ENCODE peak calls at places on chromosomes 1 and 21, in six cellular contexts. A is PC-9, Z is heart right ventricle, X is AG09309, M is tibial nerve, D is ovary. F is an unnamed sample.

GRCh38 chr1:88434836-88435235 is 249.2 kb upstream of the PKN2 start:
- DNase-seq in X (no peak), Z (no peak), A (no peak), M (no peak), D (no peak), F (no peak)

GRCh38 chr1:172647987-172648386 is 10.9 kb upstream of the FASLG start:
- DNase-seq in D (no peak), M (no peak), X (no peak), Z (no peak), A (no peak), F (no peak)

GRCh38 chr1:114216431-114217173 is 62.9 kb upstream of the SYT6 start:
- DNase-seq in A (no peak), D (no peak), Z (no peak), M (no peak), X (no peak), F (no peak)

GRCh38 chr1:212916395-212917133 is 33.8 kb upstream of the VASH2 start:
- DNase-seq in Z (peak; percentile 42), A (no peak), D (no peak), M (no peak), X (no peak), F (no peak)

GRCh38 chr1:34988147-34988546 is 3.0 kb upstream of the TMEM35B start:
- DNase-seq in Z (no peak), A (no peak), M (no peak), D (no peak), X (no peak), F (no peak)

GRCh38 chr1:67629370-67630075 is 55.5 kb upstream of the GADD45A start:
- DNase-seq in M (no peak), D (no peak), A (no peak), X (no peak), Z (no peak), F (no peak)

GRCh38 chr1:168966217-168966616 is 140.3 kb upstream of the ATP1B1 start:
- DNase-seq in M (no peak), D (no peak), A (no peak), X (no peak), Z (no peak), F (no peak)

GRCh38 chr1:216630532-216630931 is 92.7 kb downstream of the ESRRG start:
- DNase-seq in D (no peak), X (no peak), A (no peak), Z (no peak), M (no peak), F (no peak)

GRCh38 chr1:42259059-42259738 is 75.8 kb downstream of the FOXJ3 start:
- DNase-seq in D (no peak), Z (no peak), A (no peak), M (no peak), X (peak; percentile 8), F (peak; percentile 53)

GRCh38 chr1:208432346-208432745 is 188.2 kb upstream of the PLXNA2 start:
- DNase-seq in X (no peak), M (no peak), Z (no peak), A (no peak), D (no peak), F (no peak)

GRCh38 chr1:73781257-73781656 is 416.7 kb downstream of the LRRIQ3 start:
- DNase-seq in A (no peak), Z (no peak), X (no peak), D (no peak), M (no peak), F (no peak)

GRCh38 chr1:193625255-193625654 is 438.8 kb upstream of the B3GALT2 start:
- DNase-seq in Z (no peak), D (no peak), A (no peak), M (no peak), X (no peak), F (no peak)

GRCh38 chr1:78673120-78673519 is 23.5 kb downstream of the IFI44 start:
- DNase-seq in X (no peak), M (no peak), A (no peak), D (no peak), Z (no peak), F (no peak)

GRCh38 chr1:151113877-151114276 is 32.6 kb downstream of the SEMA6C start:
- DNase-seq in D (no peak), X (no peak), M (no peak), Z (no peak), A (no peak), F (no peak)

GRCh38 chr1:238340989-238341388 is 450.3 kb upstream of the ZP4 start:
- DNase-seq in A (no peak), M (no peak), D (no peak), X (no peak), Z (no peak), F (no peak)

GRCh38 chr21:14376854-14377253 is 6.1 kb downstream of the HSPA13 start:
- DNase-seq in M (no peak), D (no peak), X (no peak), A (no peak), Z (no peak), F (no peak)

GRCh38 chr1:172585348-172585747 is 52.4 kb downstream of the SUCO start:
- DNase-seq in Z (no peak), D (no peak), M (no peak), X (peak; percentile 57), A (peak; percentile 26), F (no peak)

GRCh38 chr1:79587229-79587628 is 580.7 kb upstream of the ADGRL4 start:
- DNase-seq in M (no peak), X (no peak), Z (no peak), D (no peak), A (no peak), F (no peak)

GRCh38 chr1:47687618-47687940 is 249.7 kb downstream of the FOXD2 start:
- DNase-seq in A (no peak), D (no peak), X (no peak), M (no peak), Z (no peak), F (no peak)

GRCh38 chr1:99264201-99265021 is at the start of gene PLPPR4:
- DNase-seq in X (no peak), M (no peak), D (no peak), Z (peak; percentile 55), A (no peak), F (peak; percentile 23)

GRCh38 chr1:180909005-180909414 is 3.7 kb upstream of the KIAA1614 start:
- DNase-seq in A (no peak), X (no peak), M (no peak), Z (no peak), D (no peak), F (no peak)

GRCh38 chr1:1630191-1630964 is 1.6 kb upstream of the MMP23B start:
- DNase-seq in Z (peak; percentile 75), X (no peak), A (no peak), D (peak; percentile 81), M (peak; percentile 40), F (peak; percentile 56)

GRCh38 chr1:201737350-201738060 is 91.5 kb upstream of the IPO9 start:
- DNase-seq in M (no peak), D (no peak), A (no peak), X (no peak), Z (peak; percentile 68), F (peak; percentile 90)

GRCh38 chr1:13783551-13783950 is 83.6 kb downstream of the PRDM2 start:
- DNase-seq in Z (no peak), D (no peak), X (no peak), A (no peak), M (no peak), F (peak; percentile 9)

GRCh38 chr1:195733826-195734225 is 874.4 kb downstream of the KCNT2 start:
- DNase-seq in A (no peak), D (no peak), Z (no peak), M (no peak), X (no peak), F (peak; percentile 16)

GRCh38 chr1:198922638-198923430 is 284.0 kb downstream of the PTPRC start:
- DNase-seq in X (no peak), M (no peak), Z (no peak), A (no peak), D (no peak), F (no peak)

GRCh38 chr1:204288061-204288588 is 71.6 kb downstream of the PLEKHA6 start:
- DNase-seq in Z (peak; percentile 72), M (no peak), X (no peak), A (peak; percentile 94), D (peak; percentile 87), F (no peak)

GRCh38 chr1:204287466-204287881 is 72.3 kb downstream of the PLEKHA6 start:
- DNase-seq in D (no peak), M (no peak), Z (no peak), X (no peak), A (no peak), F (no peak)

GRCh38 chr1:204285438-204286322 is 71.9 kb upstream of the GOLT1A start:
- DNase-seq in A (no peak), D (no peak), X (no peak), Z (no peak), M (no peak), F (no peak)

GRCh38 chr1:204286323-204286714 is 72.5 kb upstream of the GOLT1A start:
- DNase-seq in Z (no peak), A (no peak), X (no peak), D (no peak), M (no peak), F (no peak)

GRCh38 chr1:204286841-204287387 is 72.8 kb downstream of the PLEKHA6 start:
- DNase-seq in M (no peak), X (no peak), Z (no peak), D (no peak), A (peak; percentile 88), F (no peak)
- TF ChIP-seq CTCF in M (no peak), X (no peak), Z (no peak), D (no peak), A (no peak), F (no peak)

GRCh38 chr1:153509729-153510354 is 25.9 kb downstream of the S100A6 start:
- DNase-seq in Z (peak; percentile 30), D (no peak), M (no peak), X (no peak), A (no peak), F (no peak)
- TF ChIP-seq CTCF in Z (peak; percentile 12), D (peak; percentile 13), M (peak; percentile 57), X (peak; percentile 78), A (peak; percentile 80), F (peak; percentile 87)

GRCh38 chr21:42376338-42376982 is 10.1 kb upstream of the TFF1 start:
- DNase-seq in M (no peak), D (no peak), X (no peak), A (no peak), Z (no peak), F (no peak)
- TF ChIP-seq CTCF in M (no peak), D (no peak), X (peak; percentile 12), A (no peak), Z (no peak), F (no peak)

DNA sequence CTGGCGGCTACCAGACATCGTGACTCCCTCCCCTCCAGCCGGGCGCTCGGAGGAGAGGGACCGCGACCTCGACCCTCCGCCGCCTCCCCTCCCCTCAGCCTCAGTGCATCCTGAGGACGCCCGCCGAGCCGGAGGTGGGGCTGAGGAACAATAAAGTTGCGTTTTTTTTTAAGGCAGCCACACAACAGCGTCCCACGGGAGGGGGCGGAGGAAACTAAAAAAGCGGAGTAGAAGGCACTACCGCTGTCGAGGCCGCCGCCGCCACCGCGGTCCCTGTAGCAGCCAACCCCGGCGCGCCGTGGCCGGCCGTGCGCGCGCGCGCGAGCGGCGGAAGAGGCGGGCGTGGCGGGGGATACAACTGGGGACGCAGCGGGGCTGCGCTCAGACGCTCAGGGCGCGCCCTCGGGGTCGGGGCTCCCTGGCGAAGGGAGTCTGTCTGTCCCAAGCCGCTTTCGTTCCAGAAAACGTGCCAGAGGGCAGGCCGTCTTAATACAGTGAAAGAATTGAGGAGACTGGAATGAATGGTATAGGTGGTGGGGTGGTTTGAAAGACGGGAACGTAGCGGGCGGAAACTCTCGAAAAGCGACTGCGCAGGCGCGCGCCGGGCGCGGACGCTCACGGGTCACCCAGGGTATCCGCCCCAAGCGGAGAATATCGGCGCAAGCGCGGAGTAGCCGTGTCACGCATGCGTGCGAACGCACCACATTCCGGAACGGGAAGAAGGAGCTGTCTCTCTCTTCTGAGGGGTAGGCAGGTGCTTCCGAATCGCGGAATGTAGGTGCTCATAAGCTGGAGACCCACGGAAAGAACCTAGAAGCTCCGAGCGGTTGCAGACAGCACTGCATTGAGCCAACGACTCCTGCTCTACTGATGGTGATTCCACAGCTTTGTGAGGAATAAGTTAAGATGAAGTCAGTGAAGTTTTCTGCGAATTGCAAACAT is at the start of gene COP1:
- DNase-seq in D (peak; percentile 94), M (peak; percentile 85), Z (peak; percentile 98), X (peak; percentile 71), A (peak; percentile 96), F (peak; percentile 93)
- TF ChIP-seq CTCF in D (no peak), M (peak; percentile 13), Z (peak; percentile 9), X (no peak), A (no peak), F (no peak)